ENCODE peak calls at places on chromosomes 3 and 15, in four cellular contexts. M is amniotic stem cell, R is uterus, H is AG09319. N is an unnamed sample.

GRCh38 chr3:12751548-12751947 is 7.5 kb downstream of the TMEM40 start:
- DNase-seq in M (no peak), R (no peak), H (no peak), N (no peak)

GRCh38 chr15:90638241-90638691 is 78.9 kb upstream of the BLM start:
- DNase-seq in M (no peak), R (no peak), H (no peak), N (no peak)

GRCh38 chr15:31499236-31499952 is 172.8 kb downstream of the KLF13 start:
- DNase-seq in M (no peak), R (no peak), H (no peak), N (no peak)

GRCh38 chr3:20837676-20838302 is 651.8 kb upstream of the SGO1 start:
- DNase-seq in M (no peak), R (no peak), H (no peak), N (no peak)

GRCh38 chr15:51499379-51499976 is 123.1 kb downstream of the DMXL2 start:
- DNase-seq in M (no peak), R (no peak), H (no peak), N (no peak)

GRCh38 chr15:101062471-101063171 is 143.5 kb downstream of the LRRK1 start:
- DNase-seq in M (no peak), R (no peak), H (no peak), N (no peak)

GRCh38 chr3:33385423-33385822 is 54.8 kb downstream of the UBP1 start:
- DNase-seq in M (no peak), R (no peak), H (no peak), N (no peak)

GRCh38 chr3:8884630-8885290 is 78.5 kb downstream of the RAD18 start:
- DNase-seq in M (no peak), R (no peak), H (no peak), N (no peak)

GRCh38 chr3:101928890-101929289 is 79.6 kb downstream of the NFKBIZ start:
- DNase-seq in M (no peak), R (no peak), H (no peak), N (no peak)

GRCh38 chr3:81516042-81516441 is 245.4 kb downstream of the GBE1 start:
- DNase-seq in M (no peak), R (no peak), H (no peak), N (no peak)

GRCh38 chr3:44264146-44264545 is 22.5 kb downstream of the TOPAZ1 start:
- DNase-seq in M (no peak), R (no peak), H (no peak), N (no peak)

GRCh38 chr3:42188365-42188764 is 77.6 kb downstream of the CCK start:
- DNase-seq in M (no peak), R (no peak), H (no peak), N (no peak)

GRCh38 chr15:64599716-64600115 is 139.3 kb downstream of the ZNF609 start:
- DNase-seq in M (no peak), R (no peak), H (no peak), N (no peak)

GRCh38 chr3:178270838-178271237 is 265.4 kb upstream of the KCNMB2 start:
- DNase-seq in M (no peak), R (no peak), H (no peak), N (no peak)

GRCh38 chr15:83673385-83673784 is 19.5 kb downstream of the ADAMTSL3 start:
- DNase-seq in M (no peak), R (no peak), H (no peak), N (no peak)

GRCh38 chr15:88606437-88606794 is 14.7 kb upstream of the AEN start:
- DNase-seq in M (no peak), R (no peak), H (no peak), N (no peak)

GRCh38 chr3:154801729-154802128 is 278.4 kb upstream of the MME start:
- DNase-seq in M (no peak), R (no peak), H (no peak), N (no peak)

GRCh38 chr3:81838455-81838854 is 77.0 kb upstream of the GBE1 start:
- DNase-seq in M (no peak), R (no peak), H (no peak), N (no peak)

GRCh38 chr3:133371676-133372075 is 28.2 kb upstream of the BFSP2 start:
- DNase-seq in M (no peak), R (no peak), H (no peak), N (no peak)

GRCh38 chr3:118850687-118851086 is 184.0 kb downstream of the IGSF11 start:
- DNase-seq in M (no peak), R (no peak), H (no peak), N (no peak)

GRCh38 chr3:194730369-194730768 is 44.7 kb downstream of the FAM43A start:
- DNase-seq in M (no peak), R (no peak), H (no peak), N (no peak)

GRCh38 chr3:54243262-54243931 is 121.0 kb downstream of the CACNA2D3 start:
- DNase-seq in M (no peak), R (no peak), H (peak), N (no peak)

GRCh38 chr3:187196573-187197094 is 652 bp upstream of the RTP1 start:
- DNase-seq in M (no peak), R (no peak), H (no peak), N (no peak)

GRCh38 chr3:129378949-129379348 is 49.5 kb downstream of the EFCAB12 start:
- DNase-seq in M (no peak), R (no peak), H (no peak), N (no peak)

GRCh38 chr3:188230962-188231361 is 77.0 kb downstream of the LPP start:
- DNase-seq in M (no peak), R (no peak), H (no peak), N (no peak)

GRCh38 chr3:132659370-132660055 is at the start of gene ACAD11:
- DNase-seq in M (peak), R (peak), H (peak), N (peak)

GRCh38 chr3:171776839-171777607 is 33.3 kb downstream of the PLD1 start:
- DNase-seq in M (no peak), R (no peak), H (no peak), N (no peak)

GRCh38 chr3:46348811-46349482 is 5.0 kb upstream of the CCR2 start:
- DNase-seq in M (no peak), R (no peak), H (no peak), N (no peak)